ENCODE peak calls at places on chromosome 9, in five cellular contexts. D is GM12878, X is lower leg skin, O is uterus, Z is breast epithelium. M is an unnamed sample.

GRCh38 chr9:70411930-70412677 is 2.4 kb downstream of the KLF9 start:
- DNase-seq in O (peak), D (peak), X (peak), Z (peak), M (peak)

GRCh38 chr9:36151306-36152210 is 15.0 kb downstream of the GLIPR2 start:
- DNase-seq in D (peak), O (no peak), Z (no peak), X (no peak), M (peak)

GRCh38 chr9:35367451-35367850 is 122.5 kb upstream of the RUSC2 start:
- DNase-seq in X (peak), O (no peak), Z (no peak), D (no peak), M (no peak)

GRCh38 chr9:15543033-15543791 is 9.6 kb upstream of the CCDC171 start:
- DNase-seq in D (no peak), X (no peak), Z (no peak), O (no peak), M (no peak)

GRCh38 chr9:96073531-96074284 is 198.2 kb downstream of the ERCC6L2 start:
- DNase-seq in O (no peak), X (no peak), Z (no peak), D (no peak), M (no peak)

GRCh38 chr9:89613912-89614311 is 9.1 kb downstream of the GADD45G start:
- DNase-seq in Z (no peak), O (no peak), D (no peak), X (no peak), M (no peak)

GRCh38 chr9:97696025-97696822 is 916 bp downstream of the XPA start:
- DNase-seq in X (no peak), D (no peak), O (no peak), Z (no peak), M (no peak)

GRCh38 chr9:114390952-114391351 is 3.2 kb upstream of the AKNA start:
- DNase-seq in D (no peak), X (no peak), O (no peak), Z (no peak), M (no peak)

GRCh38 chr9:18185196-18185595 is 288.8 kb upstream of the ADAMTSL1 start:
- DNase-seq in Z (no peak), O (no peak), X (no peak), D (no peak), M (no peak)

GRCh38 chr9:110048976-110049698 is 158.8 kb downstream of the C9orf152 start:
- DNase-seq in D (no peak), Z (no peak), X (no peak), O (peak), M (no peak)

GRCh38 chr9:90942555-90942954 is 140.9 kb downstream of the SYK start:
- DNase-seq in O (no peak), Z (peak), D (peak), X (no peak), M (no peak)

GRCh38 chr9:19701274-19701673 is 87.6 kb downstream of the SLC24A2 start:
- DNase-seq in O (no peak), X (no peak), Z (no peak), D (no peak), M (no peak)

GRCh38 chr9:85522459-85523092 is 219.2 kb downstream of the AGTPBP1 start:
- DNase-seq in X (no peak), Z (no peak), D (no peak), O (no peak), M (no peak)

GRCh38 chr9:110076894-110077725 is 130.8 kb downstream of the C9orf152 start:
- DNase-seq in D (no peak), X (no peak), O (no peak), Z (no peak), M (no peak)

GRCh38 chr9:88236531-88237453 is 98.5 kb upstream of the SPATA31C2 start:
- DNase-seq in O (peak), X (no peak), D (no peak), Z (peak), M (no peak)

GRCh38 chr9:125455132-125455531 is 193.5 kb downstream of the GAPVD1 start:
- DNase-seq in D (no peak), X (no peak), O (no peak), Z (no peak), M (no peak)

GRCh38 chr9:88378317-88378716 is 9.9 kb upstream of the SPIN1 start:
- DNase-seq in Z (no peak), O (no peak), D (no peak), X (no peak), M (no peak)

GRCh38 chr9:115498338-115498737 is 380.4 kb upstream of the TNC start:
- DNase-seq in O (no peak), X (no peak), Z (no peak), D (no peak), M (no peak)

GRCh38 chr9:73199886-73200285 is 48.2 kb downstream of the ANXA1 start:
- DNase-seq in O (no peak), Z (no peak), X (no peak), D (no peak), M (no peak)

GRCh38 chr9:2486988-2487387 is 134.6 kb upstream of the VLDLR start:
- DNase-seq in D (no peak), Z (no peak), X (no peak), O (no peak), M (no peak)

GRCh38 chr9:98191210-98191609 is 1.2 kb downstream of the CORO2A start:
- DNase-seq in O (no peak), X (no peak), Z (no peak), D (no peak), M (no peak)

GRCh38 chr9:79237861-79238260 is 333.9 kb upstream of the TLE4 start:
- DNase-seq in Z (no peak), O (no peak), X (no peak), D (no peak), M (no peak)

GRCh38 chr9:93820667-93821306 is 134.4 kb downstream of the BARX1 start:
- DNase-seq in D (no peak), O (no peak), X (no peak), Z (no peak), M (peak)

GRCh38 chr9:37963936-37964739 is 60.2 kb upstream of the SLC25A51 start:
- DNase-seq in O (no peak), Z (peak), X (peak), D (no peak), M (no peak)

GRCh38 chr9:14314929-14315753 is 1.2 kb upstream of the NFIB start:
- DNase-seq in D (no peak), Z (peak), X (peak), O (peak), M (peak)

GRCh38 chr9:34782372-34782771 is 72.4 kb upstream of the CCL21 start:
- DNase-seq in Z (no peak), O (no peak), D (no peak), X (no peak), M (no peak)

GRCh38 chr9:33117306-33117705 is 40.8 kb upstream of the SMU1 start:
- DNase-seq in O (no peak), Z (no peak), D (no peak), X (no peak), M (no peak)

GRCh38 chr9:33452828-33453271 is 5.5 kb upstream of the AQP3 start:
- DNase-seq in D (no peak), O (no peak), Z (peak), X (peak), M (peak)

GRCh38 chr9:113309204-113309813 is 6.1 kb upstream of the RNF183 start:
- DNase-seq in D (no peak), O (no peak), Z (no peak), X (no peak), M (no peak)

GRCh38 chr9:132800038-132800648 is 77.9 kb downstream of the AK8 start:
- DNase-seq in O (peak), Z (peak), X (peak), D (no peak), M (peak)

GRCh38 chr9:14779566-14780022 is 57.1 kb upstream of the CER1 start:
- DNase-seq in X (no peak), O (no peak), D (no peak), Z (no peak), M (no peak)

GRCh38 chr9:33750839-33751339 is 44.5 kb upstream of the PRSS3 start:
- DNase-seq in X (no peak), D (no peak), Z (no peak), O (no peak), M (no peak)

GRCh38 chr9:129673602-129674001 is 8.2 kb downstream of the PRRX2 start:
- DNase-seq in D (no peak), O (no peak), X (no peak), Z (no peak), M (no peak)

GRCh38 chr9:73451003-73451402 is 299.3 kb downstream of the ANXA1 start:
- DNase-seq in O (no peak), Z (no peak), X (no peak), D (no peak), M (no peak)

GRCh38 chr9:33130501-33130900 is 36.6 kb downstream of the B4GALT1 start:
- DNase-seq in Z (no peak), X (no peak), O (no peak), D (no peak), M (no peak)

GRCh38 chr9:114592356-114592755 is 4.8 kb downstream of the ATP6V1G1 start:
- DNase-seq in Z (no peak), D (no peak), X (peak), O (no peak), M (no peak)

GRCh38 chr9:98481676-98482075 is 226.2 kb upstream of the TBC1D2 start:
- DNase-seq in O (no peak), X (no peak), D (no peak), Z (no peak), M (no peak)

GRCh38 chr9:121201045-121201737 is 478 bp downstream of the RAB14 start:
- DNase-seq in X (peak), Z (no peak), D (no peak), O (no peak), M (peak)

GRCh38 chr9:121199921-121200320 is 1.7 kb downstream of the RAB14 start:
- DNase-seq in X (no peak), O (no peak), Z (no peak), D (no peak), M (no peak)

GRCh38 chr9:121200346-121200745 is 1.3 kb downstream of the RAB14 start:
- DNase-seq in Z (no peak), O (no peak), D (no peak), X (no peak), M (no peak)

GRCh38 chr9:121204121-121204520 is 2.5 kb upstream of the RAB14 start:
- DNase-seq in Z (no peak), O (no peak), X (no peak), D (no peak), M (no peak)

GRCh38 chr9:121201738-121202533 is at the start of gene RAB14:
- DNase-seq in D (peak), X (peak), O (peak), Z (peak), M (peak)
- TF ChIP-seq POLR2A in D (peak), X (no peak), O (peak), Z (peak), M (peak)

DNA sequence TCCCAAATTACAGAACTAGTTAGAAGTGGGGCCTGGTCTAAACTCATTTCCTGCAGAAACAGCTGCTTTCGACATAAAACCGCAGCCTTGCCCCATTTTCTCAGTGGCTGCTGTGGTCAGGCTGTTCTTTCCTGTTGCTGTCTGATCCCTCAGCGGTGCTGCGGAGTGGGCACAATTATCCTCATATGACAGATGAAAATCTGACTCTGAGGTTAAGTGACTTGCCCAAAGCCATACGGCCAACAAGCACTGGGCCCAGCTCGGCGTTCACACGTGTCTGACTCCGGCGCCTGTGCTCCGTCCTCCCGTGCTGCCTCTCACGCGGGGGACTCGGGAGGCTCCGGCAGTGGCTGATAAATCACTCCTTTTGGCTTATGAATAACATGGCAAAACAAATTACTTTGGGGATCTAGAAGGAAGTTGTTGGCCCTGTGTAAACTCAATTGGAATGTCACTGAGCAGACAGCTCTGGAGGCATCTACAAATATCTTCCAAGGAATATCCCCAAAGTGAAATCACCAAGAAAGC is 142.6 kb upstream of the LMX1B start:
- DNase-seq in D (peak), O (no peak), Z (peak), X (peak), M (peak)
- TF ChIP-seq POLR2A in D (no peak), O (no peak), Z (no peak), X (no peak), M (no peak)

GRCh38 chr9:135910757-135911156 is 3.4 kb upstream of the CAMSAP1 start:
- DNase-seq in D (no peak), X (no peak), O (no peak), Z (no peak), M (no peak)

GRCh38 chr9:135908334-135909204 is 1.2 kb upstream of the CAMSAP1 start:
- DNase-seq in X (no peak), Z (no peak), D (no peak), O (no peak), M (no peak)

GRCh38 chr9:135907446-135908333 is at the start of gene CAMSAP1:
- DNase-seq in D (peak), X (peak), Z (peak), O (peak), M (peak)

GRCh38 chr9:135909371-135909770 is 2.0 kb upstream of the CAMSAP1 start:
- DNase-seq in O (no peak), D (no peak), Z (no peak), X (no peak), M (no peak)

DNA sequence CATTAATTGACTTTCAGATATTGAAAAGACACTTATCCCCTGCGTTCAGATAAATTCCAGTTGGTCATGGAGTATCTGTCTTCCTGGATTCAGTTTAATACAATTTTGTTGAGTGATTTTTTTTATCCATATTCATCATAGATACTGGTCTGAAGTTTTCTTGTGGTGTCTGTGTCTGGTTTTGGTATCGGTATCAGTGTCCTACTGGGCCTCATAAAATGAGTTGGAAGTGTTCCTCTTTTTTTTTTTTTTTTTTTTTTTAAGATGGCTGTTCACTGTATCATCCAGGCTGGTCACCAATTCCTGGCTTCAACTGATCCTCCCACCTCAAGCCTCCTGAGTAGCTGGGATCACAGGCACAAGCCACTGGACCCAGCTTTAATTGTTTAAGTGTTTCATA is 2.9 kb upstream of the CAMSAP1 start:
- DNase-seq in Z (no peak), O (no peak), X (no peak), D (no peak), M (no peak)
- TF ChIP-seq POLR2A in Z (no peak), O (no peak), X (no peak), D (no peak), M (no peak)

DNA sequence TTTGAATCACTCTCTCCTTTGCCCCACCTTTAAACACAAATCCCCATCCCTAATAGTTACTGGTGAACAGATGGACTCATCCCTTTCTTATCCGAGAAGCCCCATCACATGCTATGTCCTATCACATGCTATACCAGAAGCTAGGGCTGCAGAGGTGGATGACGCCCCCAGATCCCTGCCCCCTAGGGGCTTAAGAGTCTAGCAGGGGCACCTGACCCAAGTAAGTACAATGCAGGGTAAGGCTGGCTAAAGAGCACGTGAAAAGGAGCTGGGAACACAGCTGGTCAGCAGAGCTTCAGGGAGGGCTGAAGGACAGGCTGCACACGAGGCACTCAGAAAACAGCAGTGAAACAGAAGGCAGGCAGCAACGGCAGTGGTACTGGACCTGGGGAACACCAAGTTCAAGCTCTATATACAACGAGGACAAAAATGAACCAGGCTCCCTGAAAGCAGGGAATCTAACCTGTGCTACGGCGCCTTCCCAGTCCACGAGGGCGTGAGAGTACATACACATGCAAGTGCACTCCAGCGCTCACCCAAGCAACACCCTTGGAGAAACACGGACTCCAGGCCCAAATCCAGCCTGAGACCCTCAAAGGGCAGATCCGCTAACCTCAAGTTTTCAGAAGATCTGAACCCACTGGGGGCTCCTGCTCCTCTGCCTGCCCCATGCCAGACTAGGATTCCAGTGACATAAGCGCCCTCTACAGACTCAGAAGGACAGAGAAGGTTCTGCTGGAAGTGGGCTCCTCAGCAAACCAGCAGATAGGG is 57.5 kb downstream of the PSMB7 start:
- DNase-seq in O (no peak), X (peak), D (no peak), Z (no peak), M (no peak)
- TF ChIP-seq POLR2A in O (no peak), X (no peak), D (peak), Z (no peak), M (no peak)

GRCh38 chr9:127854169-127854833 is at the start of gene ENG:
- DNase-seq in O (peak), X (no peak), D (no peak), Z (peak), M (no peak)
- TF ChIP-seq POLR2A in O (peak), X (no peak), D (no peak), Z (no peak), M (no peak)

DNA sequence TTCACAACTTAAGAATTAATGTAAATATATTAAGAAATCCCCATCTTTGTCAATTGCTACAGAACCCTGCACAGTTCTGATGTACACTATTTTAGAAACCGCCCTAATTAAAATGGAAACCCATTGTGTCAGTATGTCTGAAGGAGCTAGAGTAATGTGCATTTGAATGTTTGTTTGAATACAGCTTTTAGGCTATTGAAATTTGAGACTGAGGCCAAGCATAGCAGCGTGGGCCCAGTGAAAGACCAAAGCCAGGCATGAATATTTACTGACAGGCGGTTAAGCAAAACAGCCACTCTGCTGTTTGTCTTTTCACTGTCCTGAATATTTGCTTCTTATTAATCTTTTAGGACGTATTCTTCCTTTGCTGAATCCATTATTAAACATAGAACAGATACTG is 252.3 kb downstream of the IZUMO3 start:
- DNase-seq in O (no peak), D (no peak), Z (no peak), X (no peak), M (no peak)
- TF ChIP-seq POLR2A in O (no peak), D (no peak), Z (no peak), X (no peak), M (no peak)

GRCh38 chr9:4662989-4663792 is 1.1 kb downstream of the PLPP6 start:
- DNase-seq in X (no peak), O (no peak), Z (no peak), D (no peak), M (peak)
- TF ChIP-seq POLR2A in X (no peak), O (no peak), Z (no peak), D (no peak), M (no peak)

M was measured in Peyer's patch.